ENCODE peak calls at places on chromosomes 13 and 19, in four cellular contexts. K is kidney tubule cell; Q is stimulated activated CD8-positive, alpha-beta memory T cell treated with anti-CD3 and anti-CD28 coated beads, Interleukin-15, amount 100 ng/mL, for 24 hours; L is AG20443. S is an unnamed sample.

GRCh38 chr19:35459414-35460082 is 11.5 kb downstream of the FFAR2 start:
- DNase-seq in L (no peak), Q (no peak), K (peak), S (no peak)

GRCh38 chr19:38173324-38174041 is 50.5 kb downstream of the DPF1 start:
- DNase-seq in L (peak), K (peak), Q (no peak), S (peak)

GRCh38 chr19:51565583-51565982 is 5.5 kb upstream of the ZNF175 start:
- DNase-seq in Q (no peak), K (no peak), L (no peak), S (no peak)

GRCh38 chr13:99028890-99029289 is 51.0 kb upstream of the DOCK9 start:
- DNase-seq in L (no peak), Q (no peak), K (no peak), S (no peak)

GRCh38 chr19:21482863-21483276 is 22.5 kb upstream of the ZNF429 start:
- DNase-seq in L (peak), Q (peak), K (peak), S (no peak)

GRCh38 chr19:55454787-55455243 is 6.6 kb downstream of the ISOC2 start:
- DNase-seq in K (peak), L (peak), Q (no peak), S (peak)

GRCh38 chr13:34044660-34045080 is 226.7 kb downstream of the RFC3 start:
- DNase-seq in Q (no peak), L (peak), K (peak), S (peak)

GRCh38 chr13:77034883-77035282 is 7.9 kb upstream of the FBXL3 start:
- DNase-seq in L (peak), K (peak), Q (no peak), S (no peak)

GRCh38 chr13:112446867-112447266 is 70.7 kb downstream of the SPACA7 start:
- DNase-seq in Q (no peak), L (no peak), K (no peak), S (no peak)

GRCh38 chr13:95099541-95099940 is 201.7 kb downstream of the ABCC4 start:
- DNase-seq in Q (no peak), L (no peak), K (peak), S (no peak)

GRCh38 chr19:49140951-49141350 is 14.2 kb downstream of the HRC start:
- DNase-seq in K (no peak), Q (no peak), L (no peak), S (no peak)

GRCh38 chr19:33348301-33349010 is 25.1 kb upstream of the CEBPG start:
- DNase-seq in Q (no peak), L (peak), K (no peak), S (peak)

GRCh38 chr19:47757617-47758432 is 12.5 kb downstream of the NOP53 start:
- DNase-seq in Q (no peak), L (no peak), K (no peak), S (no peak)

GRCh38 chr13:114099191-114099590 is 33.2 kb downstream of the RASA3 start:
- DNase-seq in L (peak), K (peak), Q (no peak), S (peak)

GRCh38 chr13:110914293-110915056 is 394 bp downstream of the ANKRD10 start:
- DNase-seq in K (peak), L (peak), Q (peak), S (peak)

GRCh38 chr13:45119469-45119989 is 781 bp upstream of the GTF2F2 start:
- DNase-seq in Q (no peak), K (peak), L (peak), S (peak)

GRCh38 chr13:87527036-87527435 is 144.1 kb upstream of the SLITRK5 start:
- DNase-seq in K (no peak), L (no peak), Q (no peak), S (no peak)

GRCh38 chr19:49614096-49614857 is 23.3 kb downstream of the PRR12 start:
- DNase-seq in L (peak), Q (no peak), K (peak), S (peak)

GRCh38 chr13:91155512-91156114 is 191.9 kb upstream of the MIR17HG start:
- DNase-seq in L (no peak), Q (no peak), K (peak), S (no peak)

GRCh38 chr19:47002853-47003610 is 16.6 kb upstream of the NPAS1 start:
- DNase-seq in L (no peak), Q (no peak), K (no peak), S (no peak)

GRCh38 chr13:31929031-31929770 is 102.4 kb upstream of the FRY start:
- DNase-seq in Q (no peak), L (no peak), K (no peak), S (no peak)

GRCh38 chr13:49560270-49561063 is 24.9 kb downstream of the RCBTB1 start:
- DNase-seq in K (peak), L (no peak), Q (no peak), S (no peak)

GRCh38 chr13:105219636-105220035 is 1315.8 kb downstream of the EFNB2 start:
- DNase-seq in K (no peak), L (no peak), Q (no peak), S (no peak)

S was measured in GM03348.